ENCODE peak calls at places on chromosomes 1 and 21, in six cellular contexts. M, V, R, I, D and G are unnamed samples.

GRCh38 chr1:29083318-29084195 is 40.1 kb downstream of the TMEM200B start:
- DNase-seq in R (no peak), V (no peak), D (peak), I (no peak), M (no peak), G (no peak)

GRCh38 chr1:10685851-10686403 is 110.5 kb downstream of the CASZ1 start:
- DNase-seq in D (no peak), R (no peak), M (no peak), I (peak), V (no peak), G (no peak)

GRCh38 chr1:34292472-34292871 is 115.8 kb downstream of the C1orf94 start:
- DNase-seq in D (no peak), V (no peak), I (no peak), M (no peak), R (no peak), G (no peak)

GRCh38 chr1:66980745-66981367 is 56.1 kb downstream of the MIER1 start:
- DNase-seq in R (no peak), I (no peak), V (no peak), D (no peak), M (no peak), G (no peak)

GRCh38 chr1:57898531-57898930 is 474.7 kb upstream of the DAB1 start:
- DNase-seq in R (no peak), I (no peak), M (no peak), D (no peak), V (no peak), G (no peak)

GRCh38 chr1:25737151-25737550 is 62.8 kb upstream of the SELENON start:
- DNase-seq in I (no peak), R (no peak), V (no peak), M (no peak), D (no peak), G (no peak)

GRCh38 chr1:35939484-35939883 is 8.6 kb downstream of the AGO3 start:
- DNase-seq in D (no peak), I (no peak), M (no peak), R (no peak), V (no peak), G (no peak)

GRCh38 chr1:37473431-37474050 is 839 bp upstream of the ZC3H12A start:
- DNase-seq in I (no peak), D (peak), M (peak), R (no peak), V (no peak), G (no peak)

GRCh38 chr21:14879458-14879857 is 185.3 kb downstream of the NRIP1 start:
- DNase-seq in M (no peak), V (no peak), I (peak), R (no peak), D (no peak), G (no peak)

GRCh38 chr21:15250384-15250783 is 185.6 kb upstream of the NRIP1 start:
- DNase-seq in R (no peak), D (no peak), M (no peak), V (no peak), I (no peak), G (no peak)

GRCh38 chr1:99818063-99818699 is 32.0 kb upstream of the AGL start:
- DNase-seq in D (no peak), V (no peak), R (no peak), M (no peak), I (no peak), G (no peak)

GRCh38 chr1:7953850-7954609 is 7.5 kb upstream of the PARK7 start:
- DNase-seq in M (peak), I (peak), V (peak), R (peak), D (peak), G (peak)

DNA sequence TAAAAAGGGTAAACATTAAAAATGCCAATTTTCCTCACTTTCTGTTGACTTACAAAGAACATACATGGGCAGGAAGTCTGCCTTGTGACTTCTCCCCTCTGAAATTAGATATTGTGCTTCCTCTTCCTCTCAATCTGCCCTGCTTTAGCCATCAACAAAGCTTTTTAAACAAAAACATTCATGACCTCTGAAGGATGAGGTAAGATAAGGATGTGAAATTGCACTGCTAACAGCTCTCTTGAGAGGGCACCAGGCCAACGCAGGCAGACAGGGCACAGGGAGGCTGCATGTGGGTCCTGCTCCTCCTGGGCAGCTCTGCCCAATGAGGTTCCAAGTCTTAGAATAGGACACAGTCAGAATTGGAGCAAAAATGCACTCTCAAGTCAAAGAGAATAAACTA is 62.1 kb downstream of the DEGS1 start:
- DNase-seq in D (peak), R (peak), M (no peak), V (peak), I (peak), G (no peak)
- TF ChIP-seq TAF1 in D (no peak), R (no peak), M (no peak), V (no peak), I (no peak), G (no peak)

GRCh38 chr1:216723274-216723780 is at the start of gene ESRRG:
- DNase-seq in R (no peak), M (no peak), I (peak), D (peak), V (no peak), G (no peak)
- TF ChIP-seq POLR2AphosphoS5 in R (no peak), M (no peak), I (no peak), D (no peak), V (no peak), G (no peak)

DNA sequence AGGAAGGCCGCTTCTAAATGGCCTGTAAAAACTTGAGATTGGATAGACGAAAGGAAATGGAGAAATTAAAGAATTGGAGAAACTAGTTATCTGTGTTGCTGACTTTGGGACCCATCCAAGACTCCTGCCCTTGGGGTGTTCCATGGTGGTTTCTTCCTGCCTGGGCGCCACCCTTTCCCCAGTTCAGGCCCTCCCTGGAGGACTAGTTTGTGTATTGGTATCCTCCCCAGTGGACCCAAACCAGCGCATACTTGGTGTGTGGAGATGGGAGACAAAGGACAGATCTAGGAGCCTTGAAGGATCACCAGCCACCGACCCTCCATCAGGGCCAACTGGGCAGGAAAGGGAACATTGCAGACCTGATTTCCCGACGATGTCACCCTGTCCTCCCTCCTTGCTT is 7.1 kb downstream of the SPATA46 start:
- DNase-seq in D (no peak), I (no peak), M (no peak), V (no peak), R (no peak), G (no peak)
- TF ChIP-seq TAF1 in D (no peak), I (no peak), M (no peak), V (no peak), R (no peak), G (no peak)

DNA sequence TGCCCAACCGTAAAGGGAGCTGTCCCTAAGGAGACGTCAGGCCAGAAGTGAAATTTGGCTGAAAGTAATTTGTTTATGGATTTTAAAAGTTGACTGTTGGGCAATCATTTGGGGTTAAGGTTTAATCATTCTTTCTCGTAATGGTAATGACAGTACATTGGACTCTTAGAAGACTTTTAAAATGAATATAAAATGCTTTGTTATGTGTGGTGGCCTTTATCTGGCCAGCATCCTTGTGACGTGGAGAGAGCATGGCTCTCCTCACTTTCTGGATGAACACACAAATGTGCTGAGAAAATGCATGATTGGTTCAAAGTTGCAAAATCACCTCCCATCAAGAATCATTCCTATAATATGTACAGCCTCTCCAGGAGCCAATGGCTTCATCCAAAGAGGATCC is 160.2 kb downstream of the DHRS3 start:
- DNase-seq in V (no peak), D (no peak), M (no peak), R (no peak), I (no peak), G (no peak)
- TF ChIP-seq POLR2AphosphoS5 in V (no peak), D (no peak), M (no peak), R (no peak), I (no peak), G (no peak)

GRCh38 chr1:207845109-207845508 is 65.8 kb downstream of the CD34 start:
- DNase-seq in V (no peak), I (no peak), M (no peak), D (no peak), R (no peak), G (no peak)

GRCh38 chr1:207841907-207842306 is 69.0 kb downstream of the CD34 start:
- DNase-seq in I (no peak), R (no peak), D (no peak), V (no peak), M (no peak), G (no peak)

GRCh38 chr1:207847116-207847515 is 63.8 kb downstream of the CD34 start:
- DNase-seq in R (no peak), D (no peak), I (no peak), M (no peak), V (no peak), G (no peak)

GRCh38 chr1:207842506-207842905 is 68.4 kb downstream of the CD34 start:
- DNase-seq in M (no peak), R (no peak), I (no peak), V (no peak), D (no peak), G (no peak)

GRCh38 chr1:207844374-207844773 is 66.6 kb downstream of the CD34 start:
- DNase-seq in I (no peak), M (no peak), V (no peak), R (no peak), D (no peak), G (no peak)
- TF ChIP-seq TAF1 in I (no peak), M (no peak), V (no peak), R (no peak), D (no peak), G (no peak)

GRCh38 chr1:109239580-109240068 is 9.7 kb upstream of the CELSR2 start:
- DNase-seq in D (peak), V (no peak), M (peak), R (no peak), I (peak), G (peak)
- TF ChIP-seq POLR2AphosphoS5 in D (no peak), V (no peak), M (no peak), R (no peak), I (peak), G (peak)